ENCODE peak calls at places on chromosomes 5 and 9, in five cellular contexts. X is fibroblast of villous mesenchyme, H is transverse colon, V is AG10803, S is AG09309. D is an unnamed sample.
A peak's percentile ranks its signal among the peaks of the same experiment; 100 is the strongest.

GRCh38 chr5:39209924-39210323 is 9.4 kb downstream of the FYB1 start:
- DNase-seq in X (no peak), V (no peak), H (peak; percentile 57), S (no peak), D (no peak)

GRCh38 chr9:470041-470781 is 255.5 kb downstream of the DOCK8 start:
- DNase-seq in X (peak; percentile 80), S (peak; percentile 8), H (peak; percentile 90), V (peak; percentile 64), D (peak; percentile 74)

GRCh38 chr9:85289142-85289541 is 452.6 kb downstream of the AGTPBP1 start:
- DNase-seq in H (no peak), V (no peak), X (no peak), S (no peak), D (no peak)

GRCh38 chr5:135322744-135323143 is 76.3 kb downstream of the MACROH2A1 start:
- DNase-seq in H (no peak), S (no peak), X (no peak), V (no peak), D (no peak)

GRCh38 chr5:174751154-174751990 is 27.0 kb downstream of the MSX2 start:
- DNase-seq in H (no peak), X (no peak), S (no peak), V (no peak), D (no peak)

GRCh38 chr5:79001471-79001870 is 16.4 kb upstream of the ARSB start:
- DNase-seq in X (no peak), S (no peak), H (no peak), V (peak; percentile 13), D (no peak)

GRCh38 chr5:5419291-5420210 is 2.9 kb upstream of the ICE1 start:
- DNase-seq in H (no peak), X (peak; percentile 80), V (peak; percentile 78), S (peak; percentile 76), D (peak; percentile 80)

GRCh38 chr9:21039302-21039701 is 7.9 kb upstream of the HACD4 start:
- DNase-seq in H (no peak), X (no peak), V (no peak), S (no peak), D (no peak)

GRCh38 chr5:110880413-110880812 is 141.6 kb downstream of the SLC25A46 start:
- DNase-seq in X (peak; percentile 77), S (peak; percentile 78), V (peak; percentile 11), H (no peak), D (peak; percentile 98)

GRCh38 chr5:7473115-7473514 is 77.2 kb downstream of the ADCY2 start:
- DNase-seq in S (no peak), V (no peak), X (no peak), H (no peak), D (no peak)

GRCh38 chr5:159749146-159749545 is 167.1 kb upstream of the ADRA1B start:
- DNase-seq in H (no peak), X (no peak), S (no peak), V (peak; percentile 31), D (no peak)

GRCh38 chr9:37034938-37035471 is 937 bp upstream of the PAX5 start:
- DNase-seq in X (no peak), V (no peak), H (no peak), S (no peak), D (no peak)

GRCh38 chr9:113495555-113495954 is 32.0 kb downstream of the RGS3 start:
- DNase-seq in V (no peak), X (no peak), H (no peak), S (no peak), D (no peak)

GRCh38 chr9:36901528-36901927 is 132.5 kb downstream of the PAX5 start:
- DNase-seq in H (no peak), X (no peak), V (no peak), S (no peak), D (no peak)

GRCh38 chr5:111582962-111583669 is 70.8 kb upstream of the STARD4 start:
- DNase-seq in S (peak; percentile 73), H (no peak), X (peak; percentile 99), V (peak; percentile 95), D (peak; percentile 85)

GRCh38 chr9:137371521-137371941 is 51.4 kb downstream of the EXD3 start:
- DNase-seq in S (no peak), H (no peak), X (no peak), V (no peak), D (no peak)

GRCh38 chr9:93865716-93866115 is 89.4 kb downstream of the BARX1 start:
- DNase-seq in S (no peak), V (no peak), X (no peak), H (no peak), D (no peak)

GRCh38 chr9:133331641-133332380 is 4.2 kb downstream of the SURF6 start:
- DNase-seq in V (no peak), S (no peak), X (no peak), H (no peak), D (no peak)

GRCh38 chr5:94785111-94785510 is 166.6 kb downstream of the SLF1 start:
- DNase-seq in H (no peak), S (no peak), X (no peak), V (no peak), D (peak; percentile 8)
- TF ChIP-seq CTCF in H (no peak), S (peak; percentile 26), X (no peak), V (peak; percentile 50), D (peak; percentile 17)

GRCh38 chr5:163878490-163878889 is 373.1 kb downstream of the MAT2B start:
- DNase-seq in V (no peak), S (no peak), X (no peak), H (no peak), D (no peak)
- H3K4me3 ChIP-seq in V (no peak overlapping the region), S (no peak overlapping the region), X (no peak overlapping the region), H (no peak overlapping the region), D (no peak overlapping the region)

DNA sequence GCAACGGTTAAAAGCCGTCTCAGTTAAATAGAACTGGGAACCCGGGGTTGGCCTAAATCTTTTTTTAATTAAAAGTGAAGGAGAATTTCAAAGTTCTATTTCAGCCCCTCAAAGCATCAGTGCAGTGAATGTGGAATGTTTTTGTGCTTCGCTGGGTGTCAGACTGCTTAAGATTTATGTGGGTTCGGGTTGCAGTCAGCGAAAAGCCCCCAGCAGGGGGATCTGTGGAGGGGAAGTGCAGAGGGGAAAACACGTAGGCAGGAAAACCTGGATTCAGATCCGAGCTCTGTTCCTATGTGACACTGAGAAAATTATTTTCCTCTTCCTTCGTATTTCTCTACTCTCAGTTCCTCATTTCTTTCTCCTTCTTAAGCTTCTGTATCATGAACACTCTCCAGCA is 19.7 kb downstream of the BRINP1 start:
- DNase-seq in X (no peak), S (no peak), V (no peak), H (no peak), D (no peak)
- TF ChIP-seq CTCF in X (no peak), S (no peak), V (no peak), H (no peak), D (no peak)

GRCh38 chr9:134642385-134643181 is 980 bp downstream of the COL5A1 start:
- DNase-seq in V (peak; percentile 90), S (peak; percentile 63), X (peak; percentile 89), H (peak; percentile 58), D (peak; percentile 84)
- H3K4me3 ChIP-seq in V (peak overlapping the region; percentile 97), S (peak overlapping the region; percentile 86), X (peak overlapping the region; percentile 80), H (peak overlapping the region; percentile 56), D (peak overlapping the region; percentile 85)

GRCh38 chr5:139475865-139476651 is 5.3 kb downstream of the SMIM33 start:
- DNase-seq in S (no peak), X (no peak), V (no peak), H (no peak), D (no peak)

GRCh38 chr5:139474815-139475791 is 4.3 kb downstream of the SMIM33 start:
- DNase-seq in H (peak; percentile 39), S (no peak), V (peak; percentile 76), X (peak; percentile 94), D (peak; percentile 89)

GRCh38 chr5:139473105-139473504 is 2.3 kb downstream of the SMIM33 start:
- DNase-seq in H (no peak), S (no peak), X (no peak), V (no peak), D (peak; percentile 31)

GRCh38 chr5:139472410-139473030 is 1.7 kb downstream of the SMIM33 start:
- DNase-seq in X (no peak), S (no peak), V (no peak), H (no peak), D (no peak)

DNA sequence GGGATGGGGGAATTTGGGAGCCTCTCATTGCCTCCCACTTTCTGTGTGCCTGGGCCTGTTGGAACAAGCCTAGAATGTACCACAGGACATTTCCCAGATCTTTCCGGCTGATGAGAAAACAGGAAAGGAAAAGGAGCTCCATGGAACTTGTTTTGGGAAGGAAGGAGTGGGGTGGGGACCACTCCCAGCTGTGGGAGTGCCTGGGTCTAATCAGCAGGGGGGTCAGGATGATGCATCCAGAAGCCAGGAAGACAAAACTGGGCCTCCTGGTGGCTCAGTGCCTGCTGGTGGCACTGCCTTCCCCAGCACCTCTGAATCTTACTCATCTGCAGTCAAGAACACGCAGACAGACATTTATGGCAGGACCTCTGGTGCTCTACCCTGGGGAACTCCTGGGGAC is 2.8 kb downstream of the SMIM33 start:
- DNase-seq in H (no peak), V (no peak), S (no peak), X (no peak), D (peak; percentile 47)
- TF ChIP-seq CTCF in H (no peak), V (no peak), S (no peak), X (no peak), D (no peak)

GRCh38 chr9:100229136-100229535 is 123.6 kb downstream of the TEX10 start:
- DNase-seq in S (no peak), H (no peak), X (no peak), V (no peak), D (no peak)
- H3K4me3 ChIP-seq in S (no peak overlapping the region), H (no peak overlapping the region), X (no peak overlapping the region), V (no peak overlapping the region), D (no peak overlapping the region)

D was measured in fibroblast of pulmonary artery.